ENCODE peak calls at places on chromosomes 2 and 18, in six cellular contexts. One of them, this sample, is unnamed. For H3K27me3 and H3K36me3, the result is how much of the 10 kb centered on the place peaks cover.

GRCh38 chr2:100106460-100106859 is 35.9 kb downstream of the AFF3 start:
- DNase-seq in endothelial cell of umbilical vein: no peak
- DNase-seq in IMR-90: peak
- DNase-seq in K562: no peak
- DNase-seq in suprapubic skin: no peak
- DNase-seq in spleen: no peak
- DNase-seq in this sample: no peak

GRCh38 chr2:8684885-8685696 is 3.2 kb downstream of the ID2 start:
- DNase-seq in suprapubic skin: peak
- DNase-seq in IMR-90: peak
- DNase-seq in endothelial cell of umbilical vein: no peak
- DNase-seq in K562: peak
- DNase-seq in spleen: peak
- DNase-seq in this sample: no peak

GRCh38 chr2:82641781-82642180 is 1817.3 kb downstream of the SUCLG1 start:
- DNase-seq in endothelial cell of umbilical vein: no peak
- DNase-seq in K562: no peak
- DNase-seq in IMR-90: no peak
- DNase-seq in suprapubic skin: no peak
- DNase-seq in spleen: no peak
- DNase-seq in this sample: no peak

GRCh38 chr2:64454316-64455030 is 511 bp downstream of the LGALSL start:
- DNase-seq in K562: peak
- DNase-seq in spleen: peak
- DNase-seq in IMR-90: peak
- DNase-seq in suprapubic skin: peak
- DNase-seq in endothelial cell of umbilical vein: peak
- DNase-seq in this sample: no peak

GRCh38 chr2:235002198-235003095 is 50.6 kb downstream of the SH3BP4 start:
- DNase-seq in suprapubic skin: no peak
- DNase-seq in spleen: no peak
- DNase-seq in endothelial cell of umbilical vein: no peak
- DNase-seq in IMR-90: peak
- DNase-seq in K562: no peak
- DNase-seq in this sample: no peak

GRCh38 chr2:195406886-195407603 is 250.0 kb upstream of the SLC39A10 start:
- DNase-seq in K562: peak
- DNase-seq in spleen: no peak
- DNase-seq in IMR-90: peak
- DNase-seq in suprapubic skin: no peak
- DNase-seq in endothelial cell of umbilical vein: no peak
- DNase-seq in this sample: no peak

GRCh38 chr18:48851563-48851962 is 99.2 kb downstream of the SMAD7 start:
- DNase-seq in K562: no peak
- DNase-seq in IMR-90: no peak
- DNase-seq in suprapubic skin: no peak
- DNase-seq in spleen: no peak
- DNase-seq in endothelial cell of umbilical vein: no peak
- DNase-seq in this sample: no peak

GRCh38 chr2:54575379-54575888 is 119.3 kb downstream of the SPTBN1 start:
- DNase-seq in spleen: no peak
- DNase-seq in endothelial cell of umbilical vein: no peak
- DNase-seq in IMR-90: peak
- DNase-seq in suprapubic skin: no peak
- DNase-seq in K562: no peak
- DNase-seq in this sample: no peak

GRCh38 chr2:99975386-99975785 is 167.0 kb downstream of the AFF3 start:
- DNase-seq in IMR-90: peak
- DNase-seq in suprapubic skin: no peak
- DNase-seq in spleen: no peak
- DNase-seq in endothelial cell of umbilical vein: peak
- DNase-seq in K562: no peak
- DNase-seq in this sample: no peak

GRCh38 chr2:30716117-30716900 is 90.9 kb downstream of the CAPN13 start:
- DNase-seq in endothelial cell of umbilical vein: no peak
- DNase-seq in K562: no peak
- DNase-seq in suprapubic skin: no peak
- DNase-seq in IMR-90: no peak
- DNase-seq in spleen: no peak
- DNase-seq in this sample: no peak

GRCh38 chr2:19349911-19350677 is 8.3 kb downstream of the OSR1 start:
- DNase-seq in K562: peak
- DNase-seq in suprapubic skin: peak
- DNase-seq in spleen: peak
- DNase-seq in endothelial cell of umbilical vein: peak
- DNase-seq in IMR-90: no peak
- DNase-seq in this sample: no peak

GRCh38 chr2:3738454-3738853 is 35.1 kb downstream of the DCDC2C start:
- DNase-seq in endothelial cell of umbilical vein: no peak
- DNase-seq in K562: no peak
- DNase-seq in suprapubic skin: no peak
- DNase-seq in IMR-90: peak
- DNase-seq in spleen: no peak
- DNase-seq in this sample: no peak

GRCh38 chr2:218266316-218266979 is 3.5 kb downstream of the AAMP start:
- DNase-seq in spleen: peak
- DNase-seq in endothelial cell of umbilical vein: no peak
- DNase-seq in IMR-90: no peak
- DNase-seq in suprapubic skin: peak
- DNase-seq in K562: no peak
- DNase-seq in this sample: no peak

GRCh38 chr2:232368311-232368731 is 10.2 kb upstream of the ALPP start:
- DNase-seq in K562: no peak
- DNase-seq in spleen: no peak
- DNase-seq in endothelial cell of umbilical vein: no peak
- DNase-seq in suprapubic skin: no peak
- DNase-seq in IMR-90: peak
- DNase-seq in this sample: no peak

GRCh38 chr18:39149211-39149806 is 1583.7 kb upstream of the CELF4 start:
- DNase-seq in endothelial cell of umbilical vein: no peak
- DNase-seq in spleen: no peak
- DNase-seq in K562: no peak
- DNase-seq in IMR-90: no peak
- DNase-seq in suprapubic skin: no peak
- DNase-seq in this sample: no peak

GRCh38 chr2:229922449-229923386 is at the start of gene FBXO36:
- DNase-seq in endothelial cell of umbilical vein: no peak
- DNase-seq in K562: peak
- DNase-seq in IMR-90: peak
- DNase-seq in suprapubic skin: no peak
- DNase-seq in spleen: peak
- DNase-seq in this sample: peak

DNA sequence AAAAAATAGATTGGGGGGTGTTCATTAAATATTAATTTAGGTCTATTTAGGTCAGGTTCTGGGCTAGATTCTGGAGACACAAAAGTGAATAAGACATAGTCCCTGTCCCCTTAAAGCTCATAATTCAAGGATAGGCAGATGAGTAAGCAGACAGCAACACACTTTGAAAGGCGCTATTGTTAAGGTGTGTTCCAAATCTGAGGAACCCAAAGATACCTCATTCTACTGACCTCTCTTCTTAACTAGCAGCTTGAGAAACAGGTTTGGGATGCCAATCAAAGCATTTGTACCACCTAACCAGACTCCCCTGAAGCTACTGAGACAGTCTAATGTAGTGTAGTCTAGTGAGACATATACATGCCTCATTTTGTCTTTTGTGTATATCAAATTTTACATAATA is 34.8 kb downstream of the SEMA4F start:
- DNase-seq in endothelial cell of umbilical vein: no peak
- DNase-seq in spleen: no peak
- DNase-seq in IMR-90: no peak
- DNase-seq in suprapubic skin: no peak
- DNase-seq in K562: no peak
- DNase-seq in this sample: no peak
- H3K27me3 ChIP-seq in endothelial cell of umbilical vein: under half
- H3K27me3 ChIP-seq in spleen: under half
- H3K27me3 ChIP-seq in IMR-90: under half
- H3K27me3 ChIP-seq in suprapubic skin: under half
- H3K27me3 ChIP-seq in K562: under half
- H3K27me3 ChIP-seq in this sample: under half

DNA sequence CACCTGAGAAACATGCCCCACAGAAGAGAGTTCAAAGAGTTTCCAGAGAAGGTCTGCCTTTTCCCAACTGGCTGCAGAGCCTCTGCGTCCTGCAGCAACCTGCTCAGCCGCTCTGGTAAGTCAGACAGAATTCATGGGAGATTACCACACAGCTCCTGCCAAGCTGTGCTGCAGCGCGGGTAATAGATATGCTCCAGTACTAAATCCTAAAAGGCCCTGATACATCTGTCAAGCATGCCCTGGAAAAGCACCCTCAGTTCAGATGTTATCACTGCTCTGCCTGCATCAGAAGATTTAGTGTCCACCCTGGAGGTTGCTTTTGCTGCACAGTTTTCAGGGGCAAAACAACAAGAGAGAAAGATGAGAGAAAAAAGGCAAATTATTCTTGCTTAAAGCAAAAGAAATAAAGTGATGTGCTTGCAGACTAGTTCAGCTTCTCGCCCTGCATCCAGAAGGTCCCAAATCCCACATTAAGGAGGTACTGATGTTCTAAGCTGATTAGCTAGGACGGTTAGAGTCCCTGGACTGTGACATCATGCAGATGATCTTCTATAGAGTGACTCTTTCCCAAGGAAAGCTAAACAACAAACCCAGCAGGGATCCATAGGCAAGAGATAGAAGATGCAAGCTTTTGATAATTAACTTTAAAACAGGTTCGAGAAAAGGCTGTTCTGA is 488.6 kb downstream of the BCL11A start:
- DNase-seq in IMR-90: no peak
- DNase-seq in endothelial cell of umbilical vein: no peak
- DNase-seq in K562: no peak
- DNase-seq in suprapubic skin: no peak
- DNase-seq in spleen: no peak
- DNase-seq in this sample: no peak
- TF ChIP-seq POLR2A in IMR-90: no peak
- TF ChIP-seq POLR2A in endothelial cell of umbilical vein: no peak
- TF ChIP-seq POLR2A in K562: no peak
- TF ChIP-seq POLR2A in suprapubic skin: no peak
- TF ChIP-seq POLR2A in spleen: no peak
- TF ChIP-seq POLR2A in this sample: no peak

DNA sequence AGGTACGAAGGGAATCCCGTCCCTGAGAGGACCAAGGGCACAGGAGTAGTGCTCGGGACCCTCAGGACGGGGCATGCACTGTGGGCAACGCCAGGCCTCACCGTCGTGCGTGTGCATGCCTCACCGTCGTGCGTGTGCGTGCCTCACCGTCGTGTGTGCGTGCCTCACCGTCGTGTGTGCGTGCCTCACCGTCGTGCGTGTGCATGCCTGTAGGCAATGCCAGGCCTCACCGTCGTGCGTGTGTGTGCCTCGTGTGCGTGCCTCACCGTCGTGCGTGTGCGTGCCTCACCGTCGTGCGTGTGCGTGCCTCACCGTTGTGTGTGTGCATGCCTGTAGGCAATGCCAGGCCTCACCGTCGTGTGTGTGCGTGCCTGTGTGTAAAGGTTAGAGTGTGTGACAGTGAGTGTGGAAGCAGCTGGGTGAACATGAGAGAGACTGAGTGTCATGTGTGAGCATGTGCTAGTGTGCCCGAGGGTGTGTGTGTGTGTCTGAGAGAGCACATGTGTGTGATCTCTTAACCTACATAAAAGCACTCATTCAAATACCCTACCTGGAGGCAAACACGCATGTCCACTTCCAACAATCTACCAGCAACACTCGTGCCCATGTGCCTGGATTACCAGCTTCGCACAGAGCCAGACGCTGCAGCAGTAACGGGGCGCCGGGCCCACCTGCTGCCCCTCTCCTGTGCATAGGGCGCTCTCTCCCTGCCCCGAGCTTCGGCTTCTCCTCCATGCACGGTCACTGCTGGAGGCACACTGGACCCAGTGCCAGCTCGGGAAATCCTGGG is 36.3 kb downstream of the ZNF516 start:
- DNase-seq in IMR-90: no peak
- DNase-seq in K562: no peak
- DNase-seq in spleen: peak
- DNase-seq in endothelial cell of umbilical vein: no peak
- DNase-seq in suprapubic skin: peak
- DNase-seq in this sample: no peak
- H3K36me3 ChIP-seq in IMR-90: under half
- H3K36me3 ChIP-seq in K562: under half
- H3K36me3 ChIP-seq in spleen: under half
- H3K36me3 ChIP-seq in endothelial cell of umbilical vein: under half
- H3K36me3 ChIP-seq in suprapubic skin: under half
- H3K36me3 ChIP-seq in this sample: under half

GRCh38 chr2:233995985-233996384 is 54.5 kb upstream of the SPP2 start:
- DNase-seq in suprapubic skin: no peak
- DNase-seq in spleen: no peak
- DNase-seq in endothelial cell of umbilical vein: no peak
- DNase-seq in IMR-90: peak
- DNase-seq in K562: no peak
- DNase-seq in this sample: no peak
- H3K27me3 ChIP-seq in suprapubic skin: under half
- H3K27me3 ChIP-seq in spleen: under half
- H3K27me3 ChIP-seq in endothelial cell of umbilical vein: under half
- H3K27me3 ChIP-seq in IMR-90: under half
- H3K27me3 ChIP-seq in K562: under half
- H3K27me3 ChIP-seq in this sample: under half

DNA sequence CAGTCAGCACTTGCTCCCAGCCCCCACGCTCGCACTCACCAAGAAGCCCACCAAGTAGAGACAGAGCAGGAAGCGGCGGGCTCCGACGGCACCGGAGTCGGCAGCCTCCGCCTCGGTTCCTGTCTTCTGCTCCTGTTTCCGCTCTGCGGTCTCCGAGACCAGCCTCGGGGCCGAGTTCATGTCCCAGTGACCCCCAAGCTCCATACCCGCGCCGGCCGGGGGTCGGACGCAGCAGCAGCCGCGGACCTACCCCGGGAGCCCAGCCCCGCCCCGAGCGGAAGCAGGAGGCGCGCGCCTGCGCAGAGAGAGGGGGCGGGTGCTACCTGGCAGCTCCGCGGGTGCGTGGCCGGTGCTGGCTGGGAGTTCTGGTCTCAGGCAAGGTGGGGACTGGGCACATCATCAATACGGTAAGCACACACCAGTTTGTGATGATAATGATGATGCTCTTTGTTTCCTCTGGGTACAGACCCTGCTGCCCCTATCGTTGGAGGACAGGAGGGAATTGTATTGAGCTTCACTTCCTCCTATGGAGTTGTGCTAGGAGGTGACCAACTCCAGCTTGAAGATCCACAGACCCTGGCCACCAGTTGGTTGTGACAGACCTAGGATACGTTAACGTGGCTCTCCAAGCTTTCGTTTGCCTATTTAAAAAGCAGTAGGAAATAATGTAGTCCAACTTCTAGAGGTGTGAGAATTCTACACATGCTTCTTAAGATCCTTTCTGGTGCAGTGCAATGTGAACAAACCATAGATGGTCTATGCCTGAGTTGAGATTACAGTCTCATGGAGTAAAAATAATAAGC is 25.0 kb upstream of the TMEM182 start:
- DNase-seq in K562: peak
- DNase-seq in IMR-90: peak
- DNase-seq in suprapubic skin: peak
- DNase-seq in spleen: peak
- DNase-seq in endothelial cell of umbilical vein: peak
- DNase-seq in this sample: peak
- TF ChIP-seq POLR2A in K562: peak
- TF ChIP-seq POLR2A in IMR-90: no peak
- TF ChIP-seq POLR2A in suprapubic skin: peak
- TF ChIP-seq POLR2A in spleen: peak
- TF ChIP-seq POLR2A in endothelial cell of umbilical vein: peak
- TF ChIP-seq POLR2A in this sample: peak

GRCh38 chr2:159722580-159722979 is 10.3 kb downstream of the MARCHF7 start:
- DNase-seq in spleen: no peak
- DNase-seq in K562: no peak
- DNase-seq in IMR-90: no peak
- DNase-seq in suprapubic skin: no peak
- DNase-seq in endothelial cell of umbilical vein: no peak
- DNase-seq in this sample: no peak
- H3K36me3 ChIP-seq in spleen: half or more
- H3K36me3 ChIP-seq in K562: half or more
- H3K36me3 ChIP-seq in IMR-90: under half
- H3K36me3 ChIP-seq in suprapubic skin: under half
- H3K36me3 ChIP-seq in endothelial cell of umbilical vein: under half
- H3K36me3 ChIP-seq in this sample: under half